ENCODE peak calls at places on chromosome 3, in ten cellular contexts. T is NB4, J is esophagus squamous epithelium, X is K562, Y is transverse colon, M is lower leg skin, U is thyroid gland, E is A549, A is Peyer's patch, R is right lobe of liver. D is an unnamed sample.

GRCh38 chr3:86990171-86990733 is 697 bp downstream of the VGLL3 start:
- DNase-seq in A (no peak), J (no peak), M (peak; percentile 84), R (peak; percentile 34), T (no peak), X (no peak), U (peak; percentile 30), E (no peak), Y (no peak), D (peak; percentile 42)

GRCh38 chr3:159486580-159486979 is 502.1 kb upstream of the IL12A start:
- DNase-seq in E (peak; percentile 2), U (no peak), X (no peak), M (no peak), R (no peak), Y (no peak), J (no peak), A (no peak), T (peak; percentile 3), D (no peak)

GRCh38 chr3:194333212-194333980 is 17.7 kb downstream of the CPN2 start:
- DNase-seq in U (peak; percentile 91), E (peak; percentile 47), J (no peak), T (peak; percentile 87), R (peak; percentile 91), A (peak; percentile 79), M (peak; percentile 97), Y (peak; percentile 89), X (peak; percentile 79), D (peak; percentile 85)

GRCh38 chr3:50125541-50126286 is 29.4 kb upstream of the SEMA3F start:
- DNase-seq in U (no peak), R (no peak), E (no peak), A (no peak), T (no peak), X (no peak), Y (no peak), M (no peak), J (no peak), D (no peak)

GRCh38 chr3:51622868-51623267 is 48.2 kb upstream of the TEX264 start:
- DNase-seq in X (no peak), U (no peak), R (peak; percentile 27), T (no peak), M (no peak), A (no peak), Y (no peak), J (no peak), E (no peak), D (no peak)

GRCh38 chr3:185157347-185157746 is 4.5 kb upstream of the C3orf70 start:
- DNase-seq in E (no peak), Y (no peak), A (no peak), R (no peak), U (no peak), M (no peak), X (no peak), J (no peak), T (no peak), D (no peak)

GRCh38 chr3:53570709-53571108 is 76.3 kb downstream of the CACNA1D start:
- DNase-seq in Y (no peak), E (peak; percentile 4), X (no peak), U (peak; percentile 44), R (peak; percentile 29), J (no peak), T (no peak), M (no peak), A (no peak), D (no peak)

GRCh38 chr3:99878005-99878404 is 60.3 kb downstream of the CMSS1 start:
- DNase-seq in M (no peak), U (no peak), T (peak; percentile 40), J (no peak), A (no peak), E (no peak), Y (no peak), R (no peak), X (peak; percentile 51), D (no peak)

GRCh38 chr3:183818706-183819624 is 6.4 kb downstream of the MAP6D1 start:
- DNase-seq in X (no peak), R (no peak), Y (no peak), A (no peak), T (no peak), J (no peak), U (no peak), E (no peak), M (peak; percentile 76), D (no peak)

GRCh38 chr3:105972069-105972468 is 103.3 kb upstream of the CBLB start:
- DNase-seq in U (no peak), X (no peak), J (no peak), R (no peak), E (no peak), Y (no peak), T (no peak), A (no peak), M (no peak), D (no peak)

GRCh38 chr3:28915711-28916481 is 365.0 kb upstream of the RBMS3 start:
- DNase-seq in M (no peak), U (peak; percentile 8), A (no peak), R (no peak), T (peak; percentile 5), Y (peak; percentile 10), X (no peak), E (peak; percentile 7), J (no peak), D (no peak)

GRCh38 chr3:151859125-151859741 is 14.2 kb upstream of the SUCNR1 start:
- DNase-seq in R (no peak), A (no peak), M (no peak), T (no peak), U (no peak), Y (no peak), J (no peak), E (no peak), X (no peak), D (no peak)

GRCh38 chr3:39147374-39147709 is 6.0 kb downstream of the CSRNP1 start:
- DNase-seq in M (no peak), J (no peak), T (no peak), Y (no peak), X (no peak), E (no peak), A (no peak), R (no peak), U (no peak), D (no peak)

GRCh38 chr3:39148116-39149058 is 5.0 kb downstream of the CSRNP1 start:
- DNase-seq in X (peak; percentile 42), M (peak; percentile 82), U (no peak), A (peak; percentile 72), J (no peak), T (peak; percentile 74), Y (peak; percentile 52), R (no peak), E (no peak), D (no peak)

GRCh38 chr3:39146611-39147373 is 6.6 kb downstream of the CSRNP1 start:
- DNase-seq in J (peak; percentile 45), R (peak; percentile 83), T (peak; percentile 87), A (peak; percentile 68), Y (peak; percentile 85), U (peak; percentile 59), E (peak; percentile 71), M (peak; percentile 95), X (peak; percentile 56), D (peak; percentile 67)

GRCh38 chr3:39149059-39149455 is 4.3 kb downstream of the CSRNP1 start:
- DNase-seq in X (no peak), T (no peak), U (no peak), M (peak; percentile 14), A (peak; percentile 41), J (no peak), E (no peak), R (no peak), Y (no peak), D (no peak)

DNA sequence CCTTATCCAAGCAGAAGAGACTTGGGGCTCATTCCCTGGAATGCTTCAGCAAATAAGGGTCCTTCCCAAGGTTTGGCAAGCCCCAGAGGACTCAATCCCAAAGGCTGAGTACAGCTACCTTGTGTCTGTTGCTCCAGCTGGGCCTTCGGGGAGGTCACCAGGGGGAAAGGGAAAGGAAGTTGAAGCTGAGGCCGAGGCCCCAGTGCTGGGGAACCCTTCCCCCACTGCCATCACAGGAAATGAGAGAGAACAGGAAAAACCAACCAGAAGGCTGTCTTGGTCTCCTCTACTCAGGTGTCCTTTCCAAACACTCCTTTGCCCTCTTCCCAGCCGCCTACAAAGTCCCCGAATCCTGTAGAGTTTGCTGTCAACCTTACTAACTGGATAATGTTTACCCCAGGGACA is 5.7 kb downstream of the CSRNP1 start:
- DNase-seq in M (peak; percentile 89), Y (peak; percentile 65), E (no peak), T (peak; percentile 72), J (no peak), A (peak; percentile 80), X (no peak), U (peak; percentile 37), R (no peak), D (no peak)
- TF ChIP-seq POLR2A in M (no peak), Y (no peak), E (no peak), T (no peak), J (no peak), A (no peak), X (no peak), U (no peak), R (no peak), D (no peak)

GRCh38 chr3:40096561-40097506 is 212.7 kb upstream of the EIF1B start:
- DNase-seq in A (no peak), E (no peak), T (no peak), X (no peak), J (no peak), M (no peak), R (no peak), Y (no peak), U (peak; percentile 90), D (peak; percentile 71)
- TF ChIP-seq CTCF in A (no peak), E (no peak), T (no peak), X (no peak), J (no peak), M (no peak), R (no peak), Y (no peak), U (no peak), D (no peak)

GRCh38 chr3:42902257-42902656 is 3.7 kb upstream of the ZNF662 start:
- DNase-seq in A (no peak), T (no peak), X (no peak), U (no peak), Y (no peak), R (no peak), E (no peak), J (no peak), M (no peak), D (no peak)
- TF ChIP-seq POLR2A in A (no peak), T (no peak), X (no peak), U (no peak), Y (no peak), R (no peak), E (no peak), J (no peak), M (no peak), D (no peak)

DNA sequence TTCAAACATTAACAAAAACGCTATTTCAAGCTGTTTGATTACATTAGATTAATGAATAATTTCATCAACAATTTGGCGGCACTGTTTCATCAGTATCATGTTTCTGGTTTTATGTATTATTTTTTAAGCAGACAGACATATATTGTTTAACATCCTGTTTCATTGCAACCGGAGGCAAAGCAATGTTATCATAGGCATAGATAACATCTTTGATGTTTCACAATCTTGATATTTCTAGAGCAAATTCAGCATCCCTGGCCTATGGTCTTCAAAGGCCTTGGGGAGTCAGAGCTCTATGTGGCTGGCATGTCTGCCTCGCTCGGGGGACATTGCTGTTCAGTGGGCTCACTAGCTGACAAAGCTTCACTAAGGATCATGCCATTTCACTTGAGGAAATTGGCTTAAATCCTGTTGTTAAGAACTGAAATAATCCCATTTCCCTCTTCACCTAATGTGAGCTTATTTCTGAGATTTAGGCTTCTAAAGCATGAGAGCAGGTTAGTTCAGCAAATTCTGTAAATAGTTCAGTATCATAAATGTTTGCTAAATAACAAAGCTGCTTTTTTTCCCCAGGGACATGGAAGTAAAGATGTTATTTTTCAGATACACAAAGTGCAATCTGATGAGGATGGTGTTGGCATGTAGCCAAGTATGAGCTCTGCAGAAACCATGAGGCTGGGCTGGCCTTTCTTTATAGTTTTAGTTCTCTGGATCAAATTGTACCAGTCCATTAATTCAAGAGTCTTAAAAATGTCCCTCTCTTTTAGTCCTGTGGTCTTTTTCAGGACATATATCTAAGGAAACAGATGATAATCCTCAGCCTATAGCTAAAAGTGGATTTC is 941.4 kb downstream of the PLOD2 start:
- DNase-seq in X (no peak), E (no peak), A (no peak), R (no peak), J (no peak), M (no peak), U (no peak), Y (no peak), T (peak; percentile 25), D (no peak)
- TF ChIP-seq CTCF in X (no peak), E (no peak), A (no peak), R (no peak), J (no peak), M (no peak), U (no peak), Y (no peak), T (no peak), D (no peak)

D was measured in prostate gland.